ENCODE peak calls at places on chromosomes 13 and 19, in seven cellular contexts. Z is coronary artery; C is left ventricle myocardium inferior; D is CD4-positive, CD25-positive, alpha-beta regulatory T cell; L is GM23248; P is adipocyte; O is fibroblast of the aortic adventitia. J is an unnamed sample.

GRCh38 chr19:46610413-46610775 is 9.3 kb downstream of the CALM3 start:
- DNase-seq in Z (no peak), C (peak; percentile 12), D (no peak), L (no peak), P (no peak), O (no peak), J (no peak)

GRCh38 chr13:110152351-110152750 is 154.6 kb downstream of the COL4A1 start:
- DNase-seq in Z (no peak), C (no peak), D (no peak), L (no peak), P (no peak), O (no peak), J (no peak)

GRCh38 chr13:31627097-31627496 is 112.2 kb upstream of the RXFP2 start:
- DNase-seq in Z (no peak), C (no peak), D (no peak), L (peak; percentile 74), P (peak; percentile 64), O (peak; percentile 63), J (no peak)

GRCh38 chr19:57566396-57567256 is 7.0 kb upstream of the ZNF550 start:
- DNase-seq in Z (no peak), C (no peak), D (no peak), L (peak; percentile 47), P (peak; percentile 32), O (peak; percentile 38), J (no peak)

GRCh38 chr13:33445476-33445875 is 159.9 kb upstream of the STARD13 start:
- DNase-seq in Z (no peak), C (no peak), D (no peak), L (no peak), P (no peak), O (no peak), J (no peak)

GRCh38 chr19:10155834-10156233 is 36.1 kb upstream of the EIF3G start:
- DNase-seq in Z (no peak), C (no peak), D (no peak), L (peak; percentile 82), P (no peak), O (peak; percentile 25), J (no peak)

GRCh38 chr13:22926176-22927007 is 254.4 kb upstream of the SGCG start:
- DNase-seq in Z (no peak), C (peak; percentile 82), D (no peak), L (peak; percentile 28), P (no peak), O (peak; percentile 22), J (no peak)

GRCh38 chr13:31786011-31786410 is 46.7 kb downstream of the RXFP2 start:
- DNase-seq in Z (no peak), C (no peak), D (no peak), L (peak; percentile 75), P (no peak), O (peak; percentile 84), J (no peak)

GRCh38 chr13:25679936-25680335 is 308.2 kb downstream of the ATP8A2 start:
- DNase-seq in Z (no peak), C (no peak), D (no peak), L (no peak), P (no peak), O (no peak), J (no peak)

GRCh38 chr13:87884874-87885273 is 213.7 kb downstream of the SLITRK5 start:
- DNase-seq in Z (no peak), C (no peak), D (no peak), L (no peak), P (no peak), O (no peak), J (no peak)

GRCh38 chr19:15468675-15469512 is 4.5 kb upstream of the RASAL3 start:
- DNase-seq in Z (no peak), C (no peak), D (no peak), L (no peak), P (no peak), O (no peak), J (no peak)

GRCh38 chr13:21109168-21109567 is 47.8 kb upstream of the LATS2 start:
- DNase-seq in Z (no peak), C (no peak), D (no peak), L (no peak), P (no peak), O (no peak), J (no peak)

GRCh38 chr19:35144600-35145436 is 1.8 kb downstream of the FXYD7 start:
- DNase-seq in Z (no peak), C (no peak), D (no peak), L (no peak), P (no peak), O (no peak), J (peak; percentile 51)

GRCh38 chr19:46716013-46716671 is 772 bp downstream of the PRKD2 start:
- DNase-seq in Z (peak; percentile 75), C (no peak), D (no peak), L (peak; percentile 71), P (peak; percentile 63), O (no peak), J (no peak)

GRCh38 chr13:44274838-44275237 is 98.8 kb upstream of the SERP2 start:
- DNase-seq in Z (peak; percentile 52), C (no peak), D (no peak), L (peak; percentile 13), P (no peak), O (peak; percentile 32), J (no peak)

GRCh38 chr19:3272952-3273351 is 48.5 kb downstream of the CELF5 start:
- DNase-seq in Z (no peak), C (no peak), D (no peak), L (no peak), P (no peak), O (no peak), J (no peak)

GRCh38 chr19:3268763-3269162 is 44.3 kb downstream of the CELF5 start:
- DNase-seq in Z (no peak), C (no peak), D (no peak), L (no peak), P (no peak), O (no peak), J (no peak)

GRCh38 chr19:3272532-3272931 is 48.1 kb downstream of the CELF5 start:
- DNase-seq in Z (no peak), C (no peak), D (no peak), L (no peak), P (no peak), O (no peak), J (no peak)

GRCh38 chr19:3269972-3270667 is 45.7 kb downstream of the CELF5 start:
- DNase-seq in Z (no peak), C (no peak), D (no peak), L (no peak), P (peak; percentile 9), O (no peak), J (no peak)

DNA sequence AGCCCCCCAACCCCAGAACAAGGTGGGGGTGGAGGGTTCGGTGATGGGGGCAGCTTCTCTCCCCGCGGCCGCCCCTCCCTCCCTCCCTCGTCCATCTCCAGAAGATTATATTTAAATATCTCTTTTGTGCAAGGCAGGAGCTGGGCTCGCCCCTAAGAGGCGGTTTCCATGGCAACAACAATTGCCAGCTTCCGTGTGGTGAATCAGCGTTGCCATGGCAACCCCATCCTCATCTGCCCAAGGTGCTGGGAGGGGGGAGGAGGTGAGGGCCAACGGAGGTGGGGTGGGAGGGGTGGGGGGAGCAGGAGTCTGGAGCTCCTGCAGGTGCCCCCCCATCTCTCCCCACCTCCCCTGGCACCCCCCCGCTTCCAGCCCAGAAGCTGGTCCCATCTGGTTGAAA is 46.4 kb downstream of the CELF5 start:
- DNase-seq in Z (no peak), C (no peak), D (peak; percentile 20), L (peak; percentile 73), P (peak; percentile 13), O (peak; percentile 32), J (peak; percentile 73)
- H3K4me3 ChIP-seq in Z (no peak overlapping the region), C (no peak overlapping the region), D (no peak overlapping the region), L (no peak overlapping the region), P (no peak overlapping the region), O (no peak overlapping the region), J (no peak overlapping the region)

DNA sequence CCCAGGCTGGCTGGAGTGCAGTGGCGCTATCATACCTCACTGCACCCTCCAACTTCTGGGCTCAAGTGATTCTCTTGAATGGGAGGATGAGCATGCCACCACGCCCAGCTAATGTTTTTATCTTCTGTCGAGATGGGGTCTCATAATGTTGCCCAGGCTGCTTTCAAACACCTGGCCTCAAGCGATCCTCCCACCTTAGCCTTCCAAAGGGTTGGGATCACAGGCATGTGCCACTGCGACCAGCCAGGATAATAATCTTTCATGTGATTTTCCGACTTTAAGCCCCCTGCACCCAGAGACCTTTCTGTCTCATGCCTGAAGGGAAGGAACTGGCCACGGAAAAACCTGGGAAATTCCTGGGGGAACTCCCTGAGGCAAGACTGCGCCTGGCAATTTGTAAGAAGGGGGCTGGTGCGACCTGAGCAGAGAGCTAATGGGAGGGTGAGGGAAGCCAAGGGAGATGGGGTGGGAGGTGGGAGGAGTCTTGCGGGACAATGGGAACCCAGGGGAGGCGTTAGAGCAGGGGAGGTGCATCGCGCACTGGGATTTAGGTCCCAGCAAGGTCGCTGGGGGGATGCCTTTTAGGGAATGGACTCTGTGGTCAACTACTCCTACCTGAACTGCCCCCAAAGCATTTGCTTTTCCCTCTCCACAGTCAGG is 1.2 kb upstream of the CCDC124 start:
- DNase-seq in Z (no peak), C (no peak), D (no peak), L (no peak), P (no peak), O (no peak), J (no peak)
- H3K4me3 ChIP-seq in Z (peak overlapping the region; percentile 86), C (peak overlapping the region; percentile 95), D (peak overlapping the region; percentile 78), L (peak overlapping the region; percentile 80), P (peak overlapping the region; percentile 96), O (peak overlapping the region; percentile 22), J (no peak overlapping the region)

DNA sequence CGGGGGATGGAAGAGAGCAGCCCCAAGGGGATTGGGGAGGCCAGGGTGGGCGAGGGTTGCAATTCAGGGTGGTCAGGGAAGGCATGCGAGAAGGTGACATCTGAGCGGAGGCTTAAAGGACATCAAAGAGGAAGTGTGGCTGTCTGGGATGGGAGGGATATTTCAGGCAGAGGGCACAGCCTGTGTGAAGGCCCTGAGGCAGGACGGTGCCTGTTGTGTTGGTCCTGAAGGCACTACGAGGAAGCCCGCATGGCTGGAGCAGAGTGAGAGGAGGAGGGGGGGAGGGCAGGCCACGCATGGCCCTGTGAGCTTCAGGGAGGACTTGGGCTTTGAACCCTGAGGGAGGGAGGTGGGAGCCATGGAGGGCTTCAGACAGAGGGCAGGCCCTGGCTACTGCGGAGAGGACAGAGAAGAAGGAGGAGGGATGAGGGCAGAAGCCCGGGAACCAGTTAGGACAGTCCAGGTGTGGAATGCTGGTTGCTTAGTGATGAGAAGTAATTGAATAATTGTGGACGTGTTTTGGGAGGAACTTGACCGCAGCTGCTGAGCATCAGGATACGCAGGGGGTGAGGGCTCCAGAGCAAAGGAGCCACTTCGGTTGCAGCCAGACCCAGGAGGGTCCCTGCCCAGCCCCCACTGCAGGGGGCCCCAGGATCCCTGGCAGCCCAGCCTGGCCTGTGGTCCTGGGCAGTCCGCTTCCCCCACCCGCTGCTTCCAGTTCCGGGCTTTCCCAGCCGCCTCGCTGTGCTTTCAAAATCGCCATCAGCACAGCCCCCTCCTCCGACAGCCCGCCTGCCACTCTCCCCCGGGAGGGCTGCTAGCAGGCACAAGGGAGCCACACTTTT is 6.2 kb downstream of the TLE6 start:
- DNase-seq in Z (no peak), C (peak; percentile 74), D (no peak), L (peak; percentile 56), P (peak; percentile 66), O (peak; percentile 74), J (no peak)
- H3K4me3 ChIP-seq in Z (peak overlapping the region; percentile 66), C (peak overlapping the region; percentile 55), D (no peak overlapping the region), L (peak overlapping the region; percentile 57), P (peak overlapping the region; percentile 58), O (peak overlapping the region; percentile 54), J (no peak overlapping the region)

DNA sequence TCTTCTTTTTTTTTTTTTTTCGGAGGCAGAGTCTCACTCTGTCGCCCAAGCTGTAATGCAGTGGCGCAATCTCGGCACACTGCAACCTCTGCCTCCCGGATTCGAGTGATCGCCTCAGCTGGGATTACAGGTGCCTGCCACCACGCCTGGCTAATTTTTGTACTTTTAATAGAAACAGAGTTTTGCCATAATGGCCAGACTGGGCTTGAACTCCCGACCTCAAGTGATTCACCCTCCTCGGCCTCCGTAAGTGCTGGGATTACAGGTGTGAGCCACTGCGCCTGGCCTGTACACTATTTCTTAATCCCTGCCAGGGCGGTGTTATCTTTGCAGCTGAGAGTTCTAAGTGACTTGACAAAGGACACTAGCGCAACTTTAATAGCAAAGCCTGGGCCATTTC is 36.9 kb upstream of the LSM14A start:
- DNase-seq in Z (no peak), C (no peak), D (no peak), L (no peak), P (no peak), O (no peak), J (no peak)
- H3K4me3 ChIP-seq in Z (no peak overlapping the region), C (peak overlapping the region; percentile 89), D (no peak overlapping the region), L (no peak overlapping the region), P (no peak overlapping the region), O (no peak overlapping the region), J (no peak overlapping the region)